ENCODE peak calls at places on chromosomes 6 and 20, in six cellular contexts. F is sigmoid colon, L is PC-3, Z is IMR-90, D is transverse colon, P is HAP-1. X is an unnamed sample. For H3K9me3 and H3K4me1, the result is how much of the 10 kb centered on the place peaks cover.

GRCh38 chr20:47795214-47795667 is 10.0 kb upstream of the SULF2 start:
- DNase-seq in D (no peak), L (peak), F (no peak), Z (no peak), P (no peak), X (no peak)

GRCh38 chr6:7727951-7728854 is 2.3 kb downstream of the BMP6 start:
- DNase-seq in F (no peak), L (peak), Z (no peak), P (peak), D (peak), X (peak)

GRCh38 chr6:2038096-2038495 is 207.3 kb downstream of the GMDS start:
- DNase-seq in D (peak), F (no peak), Z (peak), L (no peak), P (no peak), X (no peak)

GRCh38 chr20:38373231-38373867 is 27.1 kb downstream of the LBP start:
- DNase-seq in L (no peak), P (no peak), F (no peak), Z (no peak), D (no peak), X (peak)

GRCh38 chr20:50281831-50282591 is 91.4 kb downstream of the CEBPB start:
- DNase-seq in F (no peak), P (peak), D (no peak), L (no peak), Z (no peak), X (no peak)

GRCh38 chr6:21902766-21903165 is 309.2 kb downstream of the SOX4 start:
- DNase-seq in D (no peak), F (no peak), L (no peak), P (no peak), Z (no peak), X (no peak)

GRCh38 chr6:108117427-108118358 is 43.2 kb upstream of the OSTM1 start:
- DNase-seq in L (no peak), Z (peak), P (no peak), F (no peak), D (peak), X (no peak)

GRCh38 chr6:64580346-64580745 is 944.7 kb downstream of the PHF3 start:
- DNase-seq in D (no peak), L (peak), P (no peak), Z (peak), F (no peak), X (no peak)

GRCh38 chr6:170295519-170296422 is 4.9 kb upstream of the DLL1 start:
- DNase-seq in P (peak), F (no peak), D (peak), L (peak), Z (no peak), X (no peak)

GRCh38 chr20:33803921-33804337 is 7.2 kb upstream of the CHMP4B start:
- DNase-seq in P (no peak), F (no peak), D (no peak), L (peak), Z (peak), X (no peak)

GRCh38 chr20:50689864-50690263 is 1.5 kb downstream of the RIPOR3 start:
- DNase-seq in P (no peak), F (peak), Z (no peak), D (no peak), L (no peak), X (no peak)

GRCh38 chr6:12238191-12238590 is 52.0 kb upstream of the EDN1 start:
- DNase-seq in F (no peak), Z (no peak), P (no peak), L (no peak), D (no peak), X (no peak)

GRCh38 chr6:30844118-30844535 is 40.2 kb upstream of the DDR1 start:
- DNase-seq in P (peak), Z (peak), F (no peak), D (no peak), L (no peak), X (peak)

GRCh38 chr20:39775110-39775509 is 813.0 kb downstream of the DHX35 start:
- DNase-seq in F (peak), Z (no peak), L (no peak), D (no peak), P (no peak), X (no peak)

GRCh38 chr20:57851786-57852185 is 142.0 kb upstream of the PMEPA1 start:
- DNase-seq in Z (no peak), F (no peak), L (no peak), P (no peak), D (no peak), X (no peak)

GRCh38 chr6:81998432-81998831 is 246.0 kb upstream of the TENT5A start:
- DNase-seq in D (no peak), P (no peak), F (no peak), Z (peak), L (peak), X (no peak)

GRCh38 chr6:168342626-168343025 is 23.0 kb upstream of the DACT2 start:
- DNase-seq in D (peak), L (peak), P (no peak), F (no peak), Z (no peak), X (peak)

GRCh38 chr20:12775041-12775440 is 233.7 kb upstream of the SPTLC3 start:
- DNase-seq in D (no peak), L (no peak), Z (no peak), P (no peak), F (no peak), X (no peak)

GRCh38 chr6:56909115-56909907 is 45.6 kb upstream of the BEND6 start:
- DNase-seq in F (no peak), Z (peak), D (no peak), L (peak), P (no peak), X (no peak)

GRCh38 chr6:44867561-44868334 is 460.4 kb upstream of the RUNX2 start:
- DNase-seq in D (no peak), F (no peak), P (no peak), Z (no peak), L (no peak), X (no peak)

GRCh38 chr6:107132330-107132954 is 17.1 kb upstream of the BEND3 start:
- DNase-seq in P (peak), L (peak), D (no peak), F (no peak), Z (no peak), X (peak)

GRCh38 chr20:49832632-49833327 is 20.2 kb downstream of the SLC9A8 start:
- DNase-seq in Z (peak), F (no peak), L (peak), D (no peak), P (no peak), X (peak)

GRCh38 chr6:39214846-39215639 is 14.2 kb downstream of the KCNK5 start:
- DNase-seq in P (no peak), F (no peak), Z (no peak), D (peak), L (peak), X (no peak)

GRCh38 chr6:12592634-12593033 is 123.9 kb upstream of the PHACTR1 start:
- DNase-seq in Z (no peak), F (no peak), L (peak), P (no peak), D (no peak), X (no peak)

GRCh38 chr6:52499681-52500239 is 77.1 kb downstream of the TRAM2 start:
- DNase-seq in L (no peak), Z (no peak), P (no peak), F (no peak), D (no peak), X (no peak)

GRCh38 chr6:36160147-36160760 is 29.9 kb downstream of the MAPK13 start:
- DNase-seq in P (no peak), F (no peak), D (no peak), Z (peak), L (no peak), X (no peak)

GRCh38 chr6:31834704-31835375 is 7.3 kb downstream of the HSPA1B start:
- DNase-seq in D (peak), Z (no peak), L (peak), P (peak), F (peak), X (peak)

GRCh38 chr6:107102414-107102805 is 12.9 kb downstream of the BEND3 start:
- DNase-seq in F (peak), L (no peak), D (no peak), Z (no peak), P (no peak), X (no peak)

GRCh38 chr6:109482913-109483743 is at the start of gene ZBTB24:
- DNase-seq in P (peak), F (peak), Z (peak), L (peak), D (peak), X (peak)

GRCh38 chr6:91376686-91377085 is 789.8 kb upstream of the MAP3K7 start:
- DNase-seq in P (no peak), F (no peak), D (peak), Z (no peak), L (peak), X (no peak)

GRCh38 chr6:32203435-32204267 is 11.2 kb upstream of the GPSM3 start:
- DNase-seq in L (no peak), F (no peak), P (no peak), Z (no peak), D (no peak), X (no peak)

GRCh38 chr6:54588176-54588575 is 258.4 kb upstream of the FAM83B start:
- DNase-seq in L (no peak), Z (peak), D (no peak), P (no peak), F (no peak), X (no peak)

GRCh38 chr6:138588805-138589434 is 89.6 kb upstream of the NHSL1 start:
- DNase-seq in P (peak), D (peak), F (peak), L (peak), Z (peak), X (peak)

GRCh38 chr6:33740204-33740608 is 6.5 kb downstream of the IP6K3 start:
- DNase-seq in F (no peak), P (no peak), L (no peak), D (no peak), Z (no peak), X (no peak)

GRCh38 chr6:108897371-108897770 is 49.1 kb downstream of the ARMC2 start:
- DNase-seq in F (no peak), L (peak), Z (peak), D (no peak), P (peak), X (peak)

GRCh38 chr6:138293996-138294395 is 75.7 kb upstream of the PBOV1 start:
- DNase-seq in L (no peak), F (no peak), Z (no peak), P (no peak), D (no peak), X (no peak)

GRCh38 chr20:53597521-53598120 is 4.0 kb upstream of the ZNF217 start:
- DNase-seq in F (no peak), Z (no peak), L (peak), P (no peak), D (no peak), X (no peak)

GRCh38 chr20:53597085-53597482 is 3.4 kb upstream of the ZNF217 start:
- DNase-seq in Z (no peak), F (no peak), L (peak), P (peak), D (no peak), X (no peak)

GRCh38 chr20:53598140-53599038 is 4.8 kb upstream of the ZNF217 start:
- DNase-seq in D (no peak), Z (no peak), L (no peak), P (peak), F (peak), X (peak)

GRCh38 chr20:53595018-53595378 is 1.4 kb upstream of the ZNF217 start:
- DNase-seq in D (no peak), Z (no peak), L (peak), P (no peak), F (no peak), X (no peak)

GRCh38 chr20:53594068-53595017 is 704 bp upstream of the ZNF217 start:
- DNase-seq in L (peak), D (peak), P (peak), F (peak), Z (peak), X (peak)
- H3K4me3 ChIP-seq in L (peak), D (peak), P (peak), F (peak), Z (peak), X (peak)

DNA sequence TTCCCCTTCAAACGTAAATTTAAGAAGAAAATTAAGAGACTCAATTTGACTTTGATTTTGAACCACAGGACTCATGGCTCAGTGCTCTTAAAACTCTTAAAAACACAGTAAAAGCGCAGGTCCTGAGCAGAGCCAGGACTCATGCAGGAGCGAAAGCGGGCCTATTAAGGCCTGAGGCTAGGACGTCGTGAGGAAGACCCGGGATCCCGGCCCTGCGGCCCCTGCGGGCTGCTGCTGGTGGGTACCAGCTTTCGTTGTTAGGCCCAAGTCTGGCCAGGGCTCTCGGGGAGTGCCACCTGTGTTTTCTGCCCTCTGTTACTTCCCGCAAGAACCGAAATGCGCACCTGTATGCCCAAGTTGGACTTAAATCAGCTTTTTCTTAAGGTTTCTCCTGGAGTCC is 3.5 kb upstream of the PAX1 start:
- DNase-seq in P (no peak), D (no peak), L (no peak), F (no peak), Z (no peak), X (no peak)
- H3K9me3 ChIP-seq in P (under half), D (under half), L (under half), F (under half), Z (under half), X (under half)

GRCh38 chr6:43807228-43808061 is 37.4 kb downstream of the VEGFA start:
- DNase-seq in F (no peak), P (no peak), L (no peak), Z (peak), D (no peak), X (no peak)

GRCh38 chr6:43806041-43806757 is 36.2 kb downstream of the VEGFA start:
- DNase-seq in P (peak), F (no peak), D (peak), L (peak), Z (no peak), X (peak)

GRCh38 chr6:43809417-43810305 is 39.6 kb downstream of the VEGFA start:
- DNase-seq in F (peak), P (no peak), L (peak), D (no peak), Z (peak), X (no peak)

GRCh38 chr6:43806758-43807227 is 36.8 kb downstream of the VEGFA start:
- DNase-seq in F (no peak), D (no peak), Z (no peak), P (no peak), L (no peak), X (no peak)

DNA sequence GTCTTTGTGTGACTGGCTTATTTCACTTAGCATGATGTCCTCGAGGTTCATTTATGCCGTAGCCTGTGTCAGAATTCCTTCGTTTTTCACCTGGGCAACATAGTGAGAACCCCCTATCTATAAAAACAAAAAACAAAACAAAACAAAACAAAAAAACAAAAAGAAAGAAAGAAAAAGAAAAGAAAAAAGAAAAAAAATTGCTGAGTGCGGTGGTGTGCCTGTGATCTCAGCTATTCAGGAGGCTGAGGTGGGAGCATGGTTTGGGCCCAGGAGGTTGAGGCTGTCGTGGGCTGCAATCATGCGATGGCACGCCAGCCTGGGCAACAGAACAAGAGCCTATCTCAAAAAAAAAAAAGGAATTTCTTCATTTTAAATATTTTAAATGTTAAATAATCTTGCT is 38.4 kb downstream of the VEGFA start:
- DNase-seq in P (no peak), Z (no peak), L (no peak), F (no peak), D (no peak), X (no peak)
- H3K4me1 ChIP-seq in P (under half), Z (under half), L (under half), F (under half), D (under half), X (half or more)

DNA sequence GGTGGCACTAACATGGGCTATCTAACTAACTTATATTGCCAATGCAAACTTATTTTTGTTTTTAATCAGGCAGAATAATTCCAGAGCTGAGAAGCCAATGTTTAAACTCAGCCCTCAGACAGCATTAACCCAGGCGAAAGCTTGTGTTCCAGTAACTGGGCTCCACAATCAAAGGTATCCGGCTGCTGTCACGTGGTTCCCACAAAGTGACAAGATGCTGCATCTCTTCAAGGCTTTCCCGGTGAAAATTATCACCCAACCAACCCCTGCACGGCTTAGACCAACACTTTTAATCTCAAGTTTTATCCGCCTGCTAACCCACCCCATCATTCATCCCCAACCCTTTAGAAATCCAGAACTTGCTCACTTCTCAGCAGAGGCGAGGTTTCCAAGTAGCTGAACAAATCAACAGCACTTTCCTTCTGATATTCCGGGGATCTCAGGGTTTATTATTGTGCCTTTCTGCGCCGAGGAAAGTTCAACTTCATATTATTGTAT is 874 bp downstream of the MTCL3 start:
- DNase-seq in D (no peak), Z (no peak), P (no peak), L (no peak), F (no peak), X (no peak)
- H3K4me3 ChIP-seq in D (no peak), Z (peak), P (no peak), L (no peak), F (no peak), X (no peak)

DNA sequence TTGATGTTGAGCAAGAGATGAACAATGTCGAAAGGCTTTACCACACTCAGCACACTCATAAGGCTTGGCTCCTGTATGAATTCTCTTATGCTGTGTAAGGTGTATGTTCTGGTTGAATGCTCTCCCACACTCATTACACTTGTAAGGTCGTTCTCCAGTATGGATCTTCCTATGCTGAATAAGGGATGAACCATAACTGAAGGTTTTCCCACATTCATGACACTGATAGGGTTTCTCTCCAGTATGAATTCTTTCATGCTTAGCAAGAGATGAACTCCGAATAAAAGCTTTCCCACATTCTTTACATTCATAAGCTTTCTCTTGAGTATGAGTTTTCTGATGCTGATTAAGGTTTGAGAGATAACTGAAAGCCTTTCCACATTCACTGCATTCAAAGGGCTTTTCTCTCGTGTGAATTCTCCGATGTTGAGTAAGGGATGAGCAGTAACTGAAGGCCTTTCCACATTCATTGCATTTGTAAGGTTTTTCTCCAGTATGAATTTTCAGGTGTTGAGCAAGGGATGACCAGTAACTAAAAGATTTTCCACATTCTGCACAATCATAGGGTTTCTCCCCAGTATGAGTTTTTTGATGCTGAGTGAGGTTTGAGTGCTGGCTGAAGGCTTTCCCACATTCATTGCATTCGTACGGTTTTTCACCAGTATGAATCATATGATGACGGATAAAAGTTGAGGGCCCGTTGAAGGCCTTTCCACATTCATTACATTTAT is 21.1 kb downstream of the ZNF184 start:
- DNase-seq in L (no peak), D (no peak), Z (no peak), F (no peak), P (no peak), X (no peak)
- H3K9me3 ChIP-seq in L (half or more), D (half or more), Z (half or more), F (under half), P (under half), X (under half)

GRCh38 chr20:23083553-23084220 is 2.4 kb downstream of the CD93 start:
- DNase-seq in P (no peak), D (no peak), F (no peak), L (no peak), Z (no peak), X (no peak)
- H3K4me1 ChIP-seq in P (under half), D (under half), F (under half), L (under half), Z (under half), X (under half)

GRCh38 chr6:3261518-3261820 is 2.7 kb downstream of the PSMG4 start:
- DNase-seq in Z (no peak), L (no peak), D (no peak), P (no peak), F (no peak), X (no peak)

GRCh38 chr6:3259491-3259958 is 778 bp downstream of the PSMG4 start:
- DNase-seq in P (peak), L (peak), Z (peak), D (peak), F (no peak), X (peak)

GRCh38 chr6:3258720-3259490 is at the start of gene PSMG4:
- DNase-seq in Z (peak), D (peak), F (peak), L (peak), P (peak), X (peak)

GRCh38 chr6:3260772-3261517 is 2.2 kb downstream of the PSMG4 start:
- DNase-seq in D (no peak), Z (no peak), P (no peak), F (no peak), L (peak), X (no peak)

DNA sequence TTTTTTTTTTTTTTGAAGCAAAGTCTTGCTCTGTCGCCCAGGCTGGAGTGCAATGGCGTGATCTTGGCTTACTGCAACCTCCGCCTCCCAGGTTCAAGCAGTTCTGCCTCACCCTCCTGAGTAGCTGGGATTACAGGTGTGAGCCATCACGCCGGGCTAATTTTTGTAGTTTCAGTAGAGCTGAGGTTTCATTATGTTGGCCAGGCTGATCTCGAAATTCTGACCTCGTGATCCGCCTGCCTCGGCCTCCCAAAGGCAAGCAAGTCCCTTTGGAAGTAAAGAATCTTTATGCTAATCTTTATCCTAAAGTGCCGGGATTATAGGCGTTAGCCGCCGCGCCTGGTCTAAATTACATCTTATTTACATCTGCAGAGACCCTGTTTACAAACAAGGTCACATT is 1.5 kb downstream of the PSMG4 start:
- DNase-seq in P (peak), D (no peak), L (no peak), F (no peak), Z (no peak), X (no peak)
- H3K4me3 ChIP-seq in P (no peak), D (no peak), L (peak), F (no peak), Z (no peak), X (no peak)

X was measured in Caco-2.